ENCODE peak calls at places on chromosome 5, in seven cellular contexts. T is PC-3, R is neural progenitor cell, H is GM23338, B is MM.1S, C is hepatocyte, E is HCT116. U is an unnamed sample.

GRCh38 chr5:1642221-1642620 is 118.5 kb upstream of the LPCAT1 start:
- DNase-seq in T (no peak), H (no peak), B (no peak), R (no peak), E (no peak), C (no peak), U (no peak)

GRCh38 chr5:91266184-91266705 is 116.9 kb downstream of the ARRDC3 start:
- DNase-seq in C (peak; percentile 34), T (peak; percentile 61), R (no peak), B (peak; percentile 84), H (no peak), E (peak; percentile 46), U (peak; percentile 86)

GRCh38 chr5:147818290-147818689 is 13.2 kb downstream of the SPINK1 start:
- DNase-seq in E (no peak), R (peak; percentile 9), C (no peak), T (peak; percentile 67), B (no peak), H (peak; percentile 27), U (no peak)

GRCh38 chr5:173477320-173478055 is 139.0 kb downstream of the BOD1 start:
- DNase-seq in E (no peak), B (no peak), R (no peak), H (no peak), T (no peak), C (peak; percentile 43), U (peak; percentile 82)

GRCh38 chr5:1156033-1156753 is 44.3 kb upstream of the SLC12A7 start:
- DNase-seq in E (no peak), H (peak; percentile 57), B (no peak), C (no peak), T (no peak), R (peak; percentile 52), U (no peak)

GRCh38 chr5:172769598-172770373 is 1.2 kb downstream of the DUSP1 start:
- DNase-seq in B (no peak), R (peak; percentile 30), H (peak; percentile 31), E (no peak), T (no peak), C (peak; percentile 42), U (peak; percentile 54)

GRCh38 chr5:151947924-151948323 is 23.3 kb upstream of the GLRA1 start:
- DNase-seq in E (no peak), H (no peak), B (no peak), C (no peak), R (no peak), T (no peak), U (no peak)

GRCh38 chr5:126851441-126852103 is 74.6 kb downstream of the LMNB1 start:
- DNase-seq in R (no peak), C (no peak), H (no peak), B (no peak), E (no peak), T (no peak), U (no peak)

GRCh38 chr5:54845567-54845941 is 139.8 kb downstream of the ESM1 start:
- DNase-seq in T (peak; percentile 40), B (no peak), H (no peak), R (no peak), C (peak; percentile 41), E (no peak), U (peak; percentile 83)

GRCh38 chr5:132385321-132386105 is 16.0 kb downstream of the SLC22A5 start:
- DNase-seq in T (peak; percentile 69), E (no peak), H (peak; percentile 58), C (peak; percentile 58), B (peak; percentile 70), R (peak; percentile 50), U (peak; percentile 79)

GRCh38 chr5:130337179-130337888 is 433.1 kb downstream of the CHSY3 start:
- DNase-seq in R (no peak), C (peak; percentile 36), B (no peak), T (peak; percentile 61), E (no peak), H (peak; percentile 18), U (peak; percentile 1)

GRCh38 chr5:178467261-178468195 is 122.7 kb downstream of the COL23A1 start:
- DNase-seq in C (peak; percentile 39), B (no peak), T (peak; percentile 59), E (no peak), R (no peak), H (no peak), U (peak; percentile 55)

GRCh38 chr5:57102905-57103255 is 71.0 kb upstream of the GPBP1 start:
- DNase-seq in R (no peak), T (no peak), C (peak; percentile 19), E (no peak), H (no peak), B (no peak), U (no peak)

GRCh38 chr5:109936996-109937395 is 247.3 kb downstream of the MAN2A1 start:
- DNase-seq in R (no peak), T (no peak), B (peak; percentile 95), E (no peak), C (no peak), H (no peak), U (no peak)

GRCh38 chr5:110094559-110094958 is 404.8 kb downstream of the MAN2A1 start:
- DNase-seq in H (no peak), C (no peak), E (no peak), R (no peak), B (no peak), T (no peak), U (no peak)

GRCh38 chr5:143153332-143154119 is 250.0 kb downstream of the NR3C1 start:
- DNase-seq in C (no peak), B (no peak), T (no peak), R (no peak), E (no peak), H (no peak), U (peak; percentile 88)

GRCh38 chr5:132104561-132104960 is 31.0 kb downstream of the CSF2 start:
- DNase-seq in H (no peak), R (no peak), T (peak; percentile 51), B (peak; percentile 27), C (no peak), E (no peak), U (peak; percentile 84)

GRCh38 chr5:83151821-83152220 is 74.5 kb downstream of the XRCC4 start:
- DNase-seq in T (peak; percentile 13), C (no peak), R (no peak), E (no peak), B (no peak), H (no peak), U (peak; percentile 18)

GRCh38 chr5:59348189-59348588 is 545.3 kb downstream of the PDE4D start:
- DNase-seq in R (peak; percentile 11), T (peak; percentile 12), C (no peak), B (no peak), H (peak; percentile 30), E (no peak), U (no peak)

GRCh38 chr5:150144211-150144801 is 11.3 kb downstream of the PDGFRB start:
- DNase-seq in B (no peak), R (no peak), T (no peak), H (peak; percentile 33), C (peak; percentile 57), E (no peak), U (peak; percentile 83)

GRCh38 chr5:88269222-88269771 is 652 bp upstream of the TMEM161B start:
- DNase-seq in B (peak; percentile 45), C (peak; percentile 26), H (peak; percentile 46), R (peak; percentile 5), T (peak; percentile 25), E (no peak), U (peak; percentile 44)

GRCh38 chr5:146564036-146564762 is 48.2 kb upstream of the GPR151 start:
- DNase-seq in T (peak; percentile 90), H (no peak), C (no peak), B (no peak), E (peak; percentile 8), R (no peak), U (no peak)

GRCh38 chr5:143025376-143025775 is 255.2 kb downstream of the ARHGAP26 start:
- DNase-seq in C (no peak), H (no peak), E (no peak), T (no peak), B (no peak), R (no peak), U (peak; percentile 17)

GRCh38 chr5:15420201-15420600 is 79.8 kb upstream of the FBXL7 start:
- DNase-seq in C (no peak), E (no peak), T (no peak), B (no peak), R (no peak), H (no peak), U (no peak)

GRCh38 chr5:139413153-139413552 is 9.3 kb upstream of the SPATA24 start:
- DNase-seq in E (no peak), C (no peak), T (no peak), R (no peak), B (no peak), H (no peak), U (no peak)

GRCh38 chr5:142506046-142506445 is 179.8 kb downstream of the FGF1 start:
- DNase-seq in B (no peak), R (no peak), E (no peak), T (peak; percentile 15), C (no peak), H (no peak), U (peak; percentile 46)

GRCh38 chr5:38555354-38556114 is 912 bp downstream of the LIFR start:
- DNase-seq in R (no peak), T (no peak), B (no peak), H (peak; percentile 21), C (no peak), E (no peak), U (peak; percentile 21)
- TF ChIP-seq EZH2 in R (no peak), T (no peak), B (no peak), H (no peak), C (no peak), E (no peak), U (no peak)

DNA sequence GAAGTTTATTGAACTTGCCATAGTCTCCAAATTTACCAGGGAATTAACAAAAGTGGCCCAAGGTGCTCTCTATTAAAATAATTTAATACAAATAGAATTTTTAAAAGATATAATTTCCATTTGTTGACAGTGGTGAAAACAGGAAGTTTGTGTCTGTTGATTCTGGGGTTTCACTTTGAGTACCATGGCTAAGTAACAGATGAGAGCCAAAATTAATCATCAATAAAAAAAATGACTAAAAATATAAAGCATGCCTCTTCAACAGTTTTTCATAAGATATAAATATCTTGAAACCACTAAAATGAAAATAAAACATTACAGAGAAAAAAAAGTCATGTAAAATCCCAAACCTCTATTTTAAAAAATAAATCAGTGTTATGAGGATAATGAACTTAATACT is 49.8 kb downstream of the SGCD start:
- DNase-seq in B (no peak), R (no peak), C (no peak), E (no peak), T (no peak), H (no peak), U (no peak)
- TF ChIP-seq EZH2phosphoT487 in B (no peak), R (no peak), C (no peak), E (no peak), T (no peak), H (no peak), U (no peak)

GRCh38 chr5:72848474-72849428 is 32.3 kb downstream of the TNPO1 start:
- DNase-seq in B (peak; percentile 58), T (peak; percentile 11), E (no peak), R (peak; percentile 77), H (peak; percentile 58), C (peak; percentile 73), U (peak; percentile 73)
- H3K27ac ChIP-seq in B (peak overlapping the region; percentile 94), T (peak overlapping the region; percentile 75), E (peak overlapping the region; percentile 85), R (peak overlapping the region; percentile 81), H (peak overlapping the region; percentile 93), C (peak overlapping the region; percentile 94), U (peak overlapping the region; percentile 81)

GRCh38 chr5:176876506-176877431 is 22.4 kb downstream of the HK3 start:
- DNase-seq in C (no peak), T (no peak), H (no peak), R (no peak), B (no peak), E (no peak), U (no peak)
- TF ChIP-seq EZH2 in C (no peak), T (no peak), H (no peak), R (no peak), B (peak; percentile 31), E (no peak), U (no peak)

GRCh38 chr5:171444582-171444981 is 25.1 kb downstream of the FGF18 start:
- DNase-seq in C (no peak), H (no peak), R (no peak), B (no peak), T (no peak), E (no peak), U (peak; percentile 65)
- TF ChIP-seq EZH2phosphoT487 in C (no peak), H (no peak), R (no peak), B (no peak), T (no peak), E (no peak), U (no peak)